ENCODE peak calls at places on chromosomes 5 and 9, in six cellular contexts. S is nucleus accumbens, P is breast epithelium, Z is GM23248, I is iPS DF 6.9, T is lung. J is an unnamed sample.

GRCh38 chr9:109600142-109600541 is 102.0 kb upstream of the PTPN3 start:
- DNase-seq in T (no peak), P (no peak), I (no peak), S (no peak), Z (peak), J (no peak)

GRCh38 chr9:2269778-2270177 is 254.6 kb downstream of the SMARCA2 start:
- DNase-seq in Z (no peak), T (no peak), P (no peak), S (no peak), I (no peak), J (peak)

GRCh38 chr5:10507575-10508024 is 56.3 kb upstream of the ANKRD33B start:
- DNase-seq in P (no peak), T (no peak), I (no peak), Z (peak), S (no peak), J (no peak)

GRCh38 chr5:108858959-108859358 is 111.3 kb downstream of the FER start:
- DNase-seq in Z (peak), P (no peak), I (no peak), S (no peak), T (no peak), J (peak)

GRCh38 chr9:31541626-31542025 is 842.8 kb upstream of the ACO1 start:
- DNase-seq in S (no peak), Z (no peak), I (no peak), T (no peak), P (no peak), J (no peak)

GRCh38 chr5:89992201-89992600 is 417.4 kb downstream of the CETN3 start:
- DNase-seq in S (no peak), I (no peak), P (no peak), T (no peak), Z (no peak), J (no peak)

GRCh38 chr5:124663101-124663506 is 83.3 kb downstream of the ZNF608 start:
- DNase-seq in S (no peak), T (no peak), Z (peak), P (no peak), I (no peak), J (no peak)

GRCh38 chr9:110340306-110340705 is 2.6 kb upstream of the TXNDC8 start:
- DNase-seq in P (no peak), Z (peak), T (no peak), I (peak), S (no peak), J (peak)

GRCh38 chr9:104911029-104911607 is 16.8 kb downstream of the ABCA1 start:
- DNase-seq in T (no peak), Z (peak), P (no peak), I (no peak), S (no peak), J (peak)

GRCh38 chr9:80873861-80874260 is 815.5 kb downstream of the TLE1 start:
- DNase-seq in S (no peak), I (no peak), Z (peak), T (no peak), P (no peak), J (no peak)

J was measured in OCI-LY7.